ENCODE peak calls at places on chromosome 2, in nine cellular contexts. Y, F, O, M, Q, H, I, W and C are unnamed samples.

GRCh38 chr2:191501390-191502168 is 176.4 kb upstream of the NABP1 start:
- DNase-seq in Y (no peak), F (no peak), O (no peak), M (no peak), Q (no peak), H (no peak), I (peak; percentile 67), W (no peak), C (no peak)

GRCh38 chr2:224982226-224982625 is 60.0 kb downstream of the DOCK10 start:
- DNase-seq in Y (no peak), F (no peak), O (peak; percentile 22), M (no peak), Q (no peak), H (no peak), I (no peak), W (no peak), C (no peak)

GRCh38 chr2:28976584-28976983 is 4.5 kb upstream of the TOGARAM2 start:
- DNase-seq in Y (no peak), F (peak; percentile 74), O (no peak), M (no peak), Q (no peak), H (no peak), I (peak; percentile 85), W (no peak), C (no peak)

GRCh38 chr2:34104601-34105000 is 505.5 kb upstream of the FAM98A start:
- DNase-seq in Y (no peak), F (peak; percentile 63), O (no peak), M (no peak), Q (no peak), H (no peak), I (peak; percentile 62), W (no peak), C (no peak)

GRCh38 chr2:149383340-149383739 is 53.0 kb downstream of the LYPD6 start:
- DNase-seq in Y (no peak), F (no peak), O (no peak), M (no peak), Q (no peak), H (no peak), I (peak; percentile 45), W (no peak), C (no peak)

GRCh38 chr2:204842731-204843490 is 297.6 kb downstream of the PARD3B start:
- DNase-seq in Y (no peak), F (peak; percentile 73), O (no peak), M (no peak), Q (peak; percentile 8), H (no peak), I (peak; percentile 88), W (peak; percentile 49), C (no peak)

GRCh38 chr2:205692095-205692494 is 9.8 kb downstream of the NRP2 start:
- DNase-seq in Y (no peak), F (no peak), O (no peak), M (no peak), Q (no peak), H (no peak), I (peak; percentile 72), W (no peak), C (no peak)

GRCh38 chr2:174334278-174334715 is 457 bp upstream of the SP9 start:
- DNase-seq in Y (no peak), F (no peak), O (no peak), M (no peak), Q (no peak), H (no peak), I (peak; percentile 10), W (no peak), C (no peak)

GRCh38 chr2:65075176-65075575 is 19.0 kb downstream of the CEP68 start:
- DNase-seq in Y (no peak), F (no peak), O (no peak), M (no peak), Q (no peak), H (no peak), I (no peak), W (no peak), C (no peak)

GRCh38 chr2:223414646-223415045 is 187.5 kb downstream of the SCG2 start:
- DNase-seq in Y (peak; percentile 32), F (no peak), O (peak; percentile 38), M (no peak), Q (no peak), H (no peak), I (peak; percentile 64), W (no peak), C (no peak)